ENCODE peak calls at places on chromosomes 6 and 20, in six cellular contexts. A is PC-9, W is A549, T is H1, X is lower lobe of right lung, R is heart left ventricle. C is an unnamed sample.
A peak's percentile ranks its signal among the peaks of the same experiment; 100 is the strongest.

GRCh38 chr6:27422651-27423332 is 34.2 kb downstream of the ZNF391 start:
- DNase-seq in A (no peak), R (no peak), W (no peak), T (peak; percentile 17), X (no peak), C (no peak)

GRCh38 chr6:18976091-18976490 is 588.9 kb downstream of the RNF144B start:
- DNase-seq in X (no peak), R (no peak), A (no peak), T (no peak), W (no peak), C (no peak)

GRCh38 chr6:63546697-63547096 is 25.6 kb upstream of the LOC128125822 start:
- DNase-seq in T (no peak), A (no peak), W (no peak), R (no peak), X (no peak), C (no peak)

GRCh38 chr6:162151050-162151658 is 576.4 kb downstream of the PRKN start:
- DNase-seq in R (no peak), A (no peak), T (no peak), W (no peak), X (no peak), C (no peak)

GRCh38 chr20:52166150-52166549 is 25.4 kb downstream of the ZFP64 start:
- DNase-seq in W (no peak), X (no peak), R (no peak), A (no peak), T (no peak), C (no peak)

GRCh38 chr20:41738584-41739193 is 120.5 kb upstream of the CHD6 start:
- DNase-seq in X (peak; percentile 51), R (peak; percentile 41), A (no peak), T (no peak), W (peak; percentile 52), C (no peak)

GRCh38 chr6:122749451-122750050 is 30.0 kb upstream of the FABP7 start:
- DNase-seq in X (no peak), T (no peak), W (no peak), R (no peak), A (no peak), C (no peak)

GRCh38 chr20:47927385-47927851 is 142.1 kb upstream of the SULF2 start:
- DNase-seq in T (no peak), W (no peak), R (no peak), X (no peak), A (peak; percentile 71), C (no peak)

GRCh38 chr6:90319044-90319443 is 22.4 kb upstream of the BACH2 start:
- DNase-seq in R (no peak), A (no peak), T (no peak), X (no peak), W (no peak), C (no peak)

GRCh38 chr6:169997930-169998218 is 246.5 kb downstream of the ERMARD start:
- DNase-seq in T (no peak), W (no peak), A (no peak), X (no peak), R (no peak), C (no peak)

GRCh38 chr6:10759312-10759839 is 11.8 kb downstream of the TMEM14B start:
- DNase-seq in R (no peak), W (peak; percentile 91), T (no peak), X (no peak), A (peak; percentile 95), C (peak; percentile 32)

GRCh38 chr20:61166324-61166723 is 85.7 kb upstream of the CDH4 start:
- DNase-seq in W (no peak), R (no peak), A (no peak), T (no peak), X (no peak), C (no peak)

GRCh38 chr6:17987576-17988421 is at the start of gene KIF13A:
- DNase-seq in X (peak; percentile 81), W (peak; percentile 49), R (peak; percentile 80), T (no peak), A (peak; percentile 46), C (no peak)

GRCh38 chr20:63635431-63636141 is 8.7 kb upstream of the GMEB2 start:
- DNase-seq in R (no peak), A (no peak), X (peak; percentile 69), T (no peak), W (no peak), C (no peak)

GRCh38 chr6:1576166-1576565 is 33.5 kb upstream of the FOXC1 start:
- DNase-seq in X (no peak), T (no peak), R (no peak), A (no peak), W (no peak), C (no peak)

GRCh38 chr6:39092124-39092523 is 22.9 kb downstream of the SAYSD1 start:
- DNase-seq in W (no peak), X (no peak), A (no peak), T (peak; percentile 21), R (no peak), C (no peak)

GRCh38 chr20:20744170-20744725 is 31.8 kb upstream of the RALGAPA2 start:
- DNase-seq in X (no peak), T (no peak), R (no peak), W (no peak), A (no peak), C (no peak)

GRCh38 chr6:44086931-44087574 is 40.2 kb downstream of the MRPL14 start:
- DNase-seq in T (no peak), W (no peak), A (no peak), X (peak; percentile 71), R (peak; percentile 67), C (no peak)

GRCh38 chr6:218153-219018 is 73.9 kb upstream of the DUSP22 start:
- DNase-seq in X (no peak), R (no peak), W (no peak), A (no peak), T (no peak), C (no peak)

GRCh38 chr6:152112503-152113261 is 305.2 kb downstream of the ESR1 start:
- DNase-seq in T (no peak), W (no peak), R (peak; percentile 81), X (peak; percentile 76), A (no peak), C (no peak)

GRCh38 chr6:2264932-2265331 is 19.5 kb upstream of the GMDS start:
- DNase-seq in R (no peak), A (no peak), T (no peak), X (no peak), W (no peak), C (no peak)

GRCh38 chr20:19888269-19888669 is 128.9 kb upstream of the NAA20 start:
- DNase-seq in W (no peak), T (no peak), A (no peak), R (no peak), X (no peak), C (no peak)

GRCh38 chr6:32609731-32610640 is 20.3 kb upstream of the HLA-DRB1 start:
- DNase-seq in A (peak; percentile 61), T (peak; percentile 68), W (peak; percentile 87), X (no peak), R (peak; percentile 52), C (peak; percentile 75)

GRCh38 chr6:32610897-32611296 is 21.2 kb upstream of the HLA-DRB1 start:
- DNase-seq in W (no peak), A (no peak), X (no peak), R (no peak), T (no peak), C (no peak)

GRCh38 chr6:32614366-32615081 is 22.7 kb upstream of the HLA-DQA1 start:
- DNase-seq in A (no peak), T (no peak), W (no peak), R (no peak), X (peak; percentile 56), C (no peak)

GRCh38 chr6:32615885-32616532 is 21.2 kb upstream of the HLA-DQA1 start:
- DNase-seq in R (no peak), X (no peak), W (no peak), A (no peak), T (no peak), C (no peak)

DNA sequence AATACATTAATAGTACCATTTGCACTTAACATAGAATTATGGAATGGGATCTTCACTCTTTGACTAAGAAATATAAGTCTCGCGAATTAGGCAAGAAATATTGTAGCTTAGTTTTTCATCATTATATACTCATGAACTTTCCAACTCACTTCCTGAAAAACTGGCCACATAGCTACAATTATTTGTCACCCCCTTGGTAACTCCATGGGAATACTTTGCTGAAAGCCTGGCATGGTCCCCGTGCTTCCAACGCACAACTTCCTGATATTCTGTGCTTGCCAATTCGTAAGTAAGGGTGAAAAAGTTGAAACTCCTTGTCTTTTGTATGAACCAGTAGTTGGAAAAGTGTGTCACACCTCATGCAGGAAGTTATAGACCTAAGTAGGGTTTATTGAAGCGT is 23.7 kb upstream of the HLA-DQA1 start:
- DNase-seq in R (no peak), A (no peak), W (no peak), T (no peak), X (no peak), C (no peak)
- TF ChIP-seq CTCF in R (no peak), A (no peak), W (no peak), T (no peak), X (no peak), C (no peak)

DNA sequence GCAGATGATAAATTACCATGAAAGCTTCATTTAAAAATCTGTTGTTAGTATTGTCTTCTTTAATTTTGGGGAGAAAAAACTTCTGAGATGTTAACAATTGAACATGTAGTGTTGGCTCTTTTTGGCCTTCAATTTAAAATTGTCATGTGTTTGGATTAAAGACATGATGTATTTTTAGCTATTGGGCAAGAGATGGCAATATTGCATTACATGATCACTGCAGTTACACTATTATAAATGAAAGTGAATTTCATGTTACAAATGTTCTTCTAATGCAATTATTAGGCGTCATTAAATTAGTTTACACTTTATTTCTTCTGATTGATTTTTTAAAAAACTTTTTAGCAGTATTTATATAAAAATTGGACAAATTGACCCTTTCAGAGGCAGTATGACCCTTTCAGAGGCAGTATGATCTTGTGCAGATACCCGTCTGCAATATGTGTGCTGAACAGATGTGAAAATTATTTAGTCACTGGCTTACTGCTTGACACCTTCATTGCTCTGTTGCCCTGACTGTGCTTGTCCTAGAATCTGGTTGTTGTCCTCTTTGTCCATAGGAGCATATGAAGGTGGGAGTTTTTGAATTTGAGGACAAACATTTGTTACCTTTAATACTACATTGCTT is 25.8 kb downstream of the CDKAL1 start:
- DNase-seq in T (no peak), X (no peak), W (no peak), R (no peak), A (no peak), C (no peak)
- TF ChIP-seq CTCF in T (no peak), X (no peak), W (peak; percentile 23), R (no peak), A (no peak), C (peak; percentile 13)

GRCh38 chr20:62401331-62401779 is 5.7 kb downstream of the CABLES2 start:
- DNase-seq in W (peak; percentile 61), X (no peak), A (no peak), T (no peak), R (no peak), C (no peak)
- TF ChIP-seq CTCF in W (peak; percentile 18), X (no peak), A (no peak), T (peak; percentile 69), R (peak; percentile 12), C (no peak)

GRCh38 chr6:139131736-139132285 is 3.1 kb upstream of the HECA start:
- DNase-seq in T (no peak), R (no peak), A (no peak), X (no peak), W (no peak), C (no peak)

GRCh38 chr6:139133733-139134360 is 1.0 kb upstream of the HECA start:
- DNase-seq in X (no peak), R (no peak), T (no peak), A (no peak), W (no peak), C (no peak)

GRCh38 chr6:139134817-139135577 is at the start of gene HECA:
- DNase-seq in T (peak; percentile 65), A (peak; percentile 87), W (peak; percentile 91), X (peak; percentile 99), R (peak; percentile 99), C (peak; percentile 85)

GRCh38 chr6:139135578-139136545 is 982 bp downstream of the HECA start:
- DNase-seq in R (peak; percentile 84), X (peak; percentile 87), T (no peak), A (peak; percentile 54), W (no peak), C (no peak)

GRCh38 chr6:139133272-139133671 is 1.6 kb upstream of the HECA start:
- DNase-seq in W (no peak), A (no peak), R (no peak), T (no peak), X (no peak), C (no peak)
- TF ChIP-seq CTCF in W (no peak), A (no peak), R (no peak), T (no peak), X (no peak), C (no peak)

C was measured in AG09319.